ENCODE peak calls at places on chromosome 17, in six cellular contexts. One of them, this sample, is unnamed.

GRCh38 chr17:44778656-44779210 is 19.9 kb downstream of the ADAM11 start:
- DNase-seq in spleen: no peak
- DNase-seq in esophagus muscularis mucosa: no peak
- DNase-seq in transverse colon: no peak
- DNase-seq in sigmoid colon: no peak
- DNase-seq in GM12892: no peak
- DNase-seq in this sample: no peak

GRCh38 chr17:40056379-40057005 is 2.3 kb upstream of the MED24 start:
- DNase-seq in spleen: peak; percentile 55
- DNase-seq in esophagus muscularis mucosa: no peak
- DNase-seq in transverse colon: no peak
- DNase-seq in sigmoid colon: no peak
- DNase-seq in GM12892: no peak
- DNase-seq in this sample: no peak

GRCh38 chr17:57927048-57927723 is 28.0 kb downstream of the CUEDC1 start:
- DNase-seq in spleen: no peak
- DNase-seq in esophagus muscularis mucosa: no peak
- DNase-seq in transverse colon: peak; percentile 51
- DNase-seq in sigmoid colon: no peak
- DNase-seq in GM12892: no peak
- DNase-seq in this sample: no peak

GRCh38 chr17:82839617-82840292 is at the start of gene ZNF750:
- DNase-seq in spleen: peak; percentile 66
- DNase-seq in esophagus muscularis mucosa: no peak
- DNase-seq in transverse colon: no peak
- DNase-seq in sigmoid colon: peak; percentile 30
- DNase-seq in GM12892: no peak
- DNase-seq in this sample: no peak

GRCh38 chr17:74768069-74768762 is 7.9 kb downstream of the NAT9 start:
- DNase-seq in spleen: no peak
- DNase-seq in esophagus muscularis mucosa: no peak
- DNase-seq in transverse colon: no peak
- DNase-seq in sigmoid colon: peak; percentile 81
- DNase-seq in GM12892: no peak
- DNase-seq in this sample: no peak

GRCh38 chr17:3710951-3711383 is 12.7 kb upstream of the HASPIN start:
- DNase-seq in spleen: no peak
- DNase-seq in esophagus muscularis mucosa: no peak
- DNase-seq in transverse colon: peak; percentile 53
- DNase-seq in sigmoid colon: no peak
- DNase-seq in GM12892: peak; percentile 72
- DNase-seq in this sample: no peak

GRCh38 chr17:40317880-40318834 is 9.2 kb downstream of the RARA start:
- DNase-seq in spleen: peak; percentile 99
- DNase-seq in esophagus muscularis mucosa: peak; percentile 98
- DNase-seq in transverse colon: peak; percentile 97
- DNase-seq in sigmoid colon: peak; percentile 99
- DNase-seq in GM12892: peak; percentile 98
- DNase-seq in this sample: peak; percentile 88

GRCh38 chr17:13230908-13231307 is 213.1 kb upstream of the ELAC2 start:
- DNase-seq in spleen: no peak
- DNase-seq in esophagus muscularis mucosa: no peak
- DNase-seq in transverse colon: no peak
- DNase-seq in sigmoid colon: no peak
- DNase-seq in GM12892: no peak
- DNase-seq in this sample: no peak

GRCh38 chr17:75010683-75011406 is 1.6 kb upstream of the MRPL58 start:
- DNase-seq in spleen: no peak
- DNase-seq in esophagus muscularis mucosa: no peak
- DNase-seq in transverse colon: peak; percentile 56
- DNase-seq in sigmoid colon: peak; percentile 90
- DNase-seq in GM12892: no peak
- DNase-seq in this sample: no peak

GRCh38 chr17:36602030-36602737 is 801 bp downstream of the MRM1 start:
- DNase-seq in spleen: peak; percentile 80
- DNase-seq in esophagus muscularis mucosa: no peak
- DNase-seq in transverse colon: peak; percentile 32
- DNase-seq in sigmoid colon: no peak
- DNase-seq in GM12892: no peak
- DNase-seq in this sample: no peak

GRCh38 chr17:20263595-20263994 is 203.7 kb downstream of the LGALS9B start:
- DNase-seq in spleen: no peak
- DNase-seq in esophagus muscularis mucosa: no peak
- DNase-seq in transverse colon: no peak
- DNase-seq in sigmoid colon: no peak
- DNase-seq in GM12892: no peak
- DNase-seq in this sample: peak; percentile 1

GRCh38 chr17:2017274-2017941 is 7.7 kb downstream of the RTN4RL1 start:
- DNase-seq in spleen: no peak
- DNase-seq in esophagus muscularis mucosa: no peak
- DNase-seq in transverse colon: no peak
- DNase-seq in sigmoid colon: no peak
- DNase-seq in GM12892: no peak
- DNase-seq in this sample: no peak

GRCh38 chr17:60901806-60902205 is 224.2 kb downstream of the BCAS3 start:
- DNase-seq in spleen: no peak
- DNase-seq in esophagus muscularis mucosa: no peak
- DNase-seq in transverse colon: no peak
- DNase-seq in sigmoid colon: no peak
- DNase-seq in GM12892: no peak
- DNase-seq in this sample: no peak

GRCh38 chr17:36136031-36136430 is 32.4 kb downstream of the CCL4 start:
- DNase-seq in spleen: no peak
- DNase-seq in esophagus muscularis mucosa: no peak
- DNase-seq in transverse colon: no peak
- DNase-seq in sigmoid colon: no peak
- DNase-seq in GM12892: no peak
- DNase-seq in this sample: no peak

GRCh38 chr17:67431210-67432015 is 54.3 kb downstream of the PITPNC1 start:
- DNase-seq in spleen: no peak
- DNase-seq in esophagus muscularis mucosa: no peak
- DNase-seq in transverse colon: no peak
- DNase-seq in sigmoid colon: no peak
- DNase-seq in GM12892: no peak
- DNase-seq in this sample: peak; percentile 76

GRCh38 chr17:16297367-16298139 is 55.7 kb downstream of the CENPV start:
- DNase-seq in spleen: no peak
- DNase-seq in esophagus muscularis mucosa: no peak
- DNase-seq in transverse colon: peak; percentile 57
- DNase-seq in sigmoid colon: no peak
- DNase-seq in GM12892: no peak
- DNase-seq in this sample: no peak

GRCh38 chr17:28853295-28853694 is 1.5 kb upstream of the ERAL1 start:
- DNase-seq in spleen: no peak
- DNase-seq in esophagus muscularis mucosa: no peak
- DNase-seq in transverse colon: no peak
- DNase-seq in sigmoid colon: no peak
- DNase-seq in GM12892: no peak
- DNase-seq in this sample: no peak

GRCh38 chr17:37650419-37651003 is 7.3 kb upstream of the DDX52 start:
- DNase-seq in spleen: no peak
- DNase-seq in esophagus muscularis mucosa: peak; percentile 47
- DNase-seq in transverse colon: peak; percentile 41
- DNase-seq in sigmoid colon: no peak
- DNase-seq in GM12892: no peak
- DNase-seq in this sample: peak; percentile 41

GRCh38 chr17:54153423-54153822 is 330.7 kb downstream of the KIF2B start:
- DNase-seq in spleen: no peak
- DNase-seq in esophagus muscularis mucosa: no peak
- DNase-seq in transverse colon: no peak
- DNase-seq in sigmoid colon: no peak
- DNase-seq in GM12892: no peak
- DNase-seq in this sample: no peak

GRCh38 chr17:82734987-82735866 is at the start of gene FN3K:
- DNase-seq in spleen: peak; percentile 80
- DNase-seq in esophagus muscularis mucosa: no peak
- DNase-seq in transverse colon: peak; percentile 73
- DNase-seq in sigmoid colon: peak; percentile 92
- DNase-seq in GM12892: no peak
- DNase-seq in this sample: no peak

GRCh38 chr17:10631048-10631700 is 25.9 kb downstream of the MYH3 start:
- DNase-seq in spleen: peak; percentile 74
- DNase-seq in esophagus muscularis mucosa: no peak
- DNase-seq in transverse colon: peak; percentile 19
- DNase-seq in sigmoid colon: no peak
- DNase-seq in GM12892: no peak
- DNase-seq in this sample: no peak

GRCh38 chr17:82772026-82772425 is 20.2 kb downstream of the TBCD start:
- DNase-seq in spleen: no peak
- DNase-seq in esophagus muscularis mucosa: no peak
- DNase-seq in transverse colon: peak; percentile 62
- DNase-seq in sigmoid colon: no peak
- DNase-seq in GM12892: no peak
- DNase-seq in this sample: no peak

GRCh38 chr17:81419333-81419885 is 24.2 kb downstream of the BAHCC1 start:
- DNase-seq in spleen: no peak
- DNase-seq in esophagus muscularis mucosa: peak; percentile 97
- DNase-seq in transverse colon: peak; percentile 82
- DNase-seq in sigmoid colon: peak; percentile 96
- DNase-seq in GM12892: no peak
- DNase-seq in this sample: peak; percentile 71

GRCh38 chr17:48643697-48644012 is 17.5 kb upstream of the HOXB9 start:
- DNase-seq in spleen: no peak
- DNase-seq in esophagus muscularis mucosa: no peak
- DNase-seq in transverse colon: no peak
- DNase-seq in sigmoid colon: no peak
- DNase-seq in GM12892: no peak
- DNase-seq in this sample: no peak

GRCh38 chr17:42411321-42411820 is 11.7 kb downstream of the CAVIN1 start:
- DNase-seq in spleen: no peak
- DNase-seq in esophagus muscularis mucosa: no peak
- DNase-seq in transverse colon: no peak
- DNase-seq in sigmoid colon: no peak
- DNase-seq in GM12892: no peak
- DNase-seq in this sample: no peak

DNA sequence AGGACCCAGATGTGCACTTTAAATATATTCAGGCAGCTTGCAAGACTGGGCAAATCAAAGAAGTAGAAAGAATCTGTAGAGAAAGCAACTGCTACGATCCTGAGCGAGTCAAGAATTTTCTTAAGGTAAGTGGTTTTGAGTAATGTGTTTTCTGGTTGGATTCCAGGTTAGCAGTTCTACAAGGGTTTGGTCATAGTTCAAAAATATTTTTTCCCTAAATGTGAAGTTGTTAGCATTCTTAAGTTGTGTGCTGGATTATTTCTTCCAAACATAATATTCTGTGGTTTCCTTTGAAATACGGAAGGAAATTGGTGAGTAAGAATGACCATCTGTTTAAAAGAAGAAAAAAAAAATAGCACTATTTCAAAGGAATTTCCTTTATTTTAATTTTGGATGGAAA is 38.4 kb downstream of the PTRH2 start:
- DNase-seq in spleen: no peak
- DNase-seq in esophagus muscularis mucosa: no peak
- DNase-seq in transverse colon: no peak
- DNase-seq in sigmoid colon: no peak
- DNase-seq in GM12892: no peak
- DNase-seq in this sample: peak; percentile 49
- TF ChIP-seq POLR2AphosphoS5 in spleen: no peak
- TF ChIP-seq POLR2AphosphoS5 in esophagus muscularis mucosa: no peak
- TF ChIP-seq POLR2AphosphoS5 in transverse colon: no peak
- TF ChIP-seq POLR2AphosphoS5 in sigmoid colon: no peak
- TF ChIP-seq POLR2AphosphoS5 in GM12892: no peak
- TF ChIP-seq POLR2AphosphoS5 in this sample: no peak

GRCh38 chr17:17527534-17527933 is 31.3 kb upstream of the RASD1 start:
- DNase-seq in spleen: no peak
- DNase-seq in esophagus muscularis mucosa: no peak
- DNase-seq in transverse colon: no peak
- DNase-seq in sigmoid colon: no peak
- DNase-seq in GM12892: no peak
- DNase-seq in this sample: no peak

GRCh38 chr17:17525956-17526355 is 29.8 kb upstream of the RASD1 start:
- DNase-seq in spleen: no peak
- DNase-seq in esophagus muscularis mucosa: no peak
- DNase-seq in transverse colon: no peak
- DNase-seq in sigmoid colon: no peak
- DNase-seq in GM12892: no peak
- DNase-seq in this sample: no peak

GRCh38 chr17:17528101-17528500 is 31.9 kb upstream of the RASD1 start:
- DNase-seq in spleen: no peak
- DNase-seq in esophagus muscularis mucosa: no peak
- DNase-seq in transverse colon: no peak
- DNase-seq in sigmoid colon: no peak
- DNase-seq in GM12892: no peak
- DNase-seq in this sample: no peak

GRCh38 chr17:17526369-17526768 is 30.2 kb upstream of the RASD1 start:
- DNase-seq in spleen: no peak
- DNase-seq in esophagus muscularis mucosa: no peak
- DNase-seq in transverse colon: no peak
- DNase-seq in sigmoid colon: peak; percentile 78
- DNase-seq in GM12892: no peak
- DNase-seq in this sample: no peak

GRCh38 chr17:17528696-17529652 is 32.8 kb upstream of the RASD1 start:
- DNase-seq in spleen: no peak
- DNase-seq in esophagus muscularis mucosa: no peak
- DNase-seq in transverse colon: no peak
- DNase-seq in sigmoid colon: no peak
- DNase-seq in GM12892: no peak
- DNase-seq in this sample: no peak
- TF ChIP-seq POLR2AphosphoS5 in spleen: peak; percentile 42
- TF ChIP-seq POLR2AphosphoS5 in esophagus muscularis mucosa: no peak
- TF ChIP-seq POLR2AphosphoS5 in transverse colon: no peak
- TF ChIP-seq POLR2AphosphoS5 in sigmoid colon: no peak
- TF ChIP-seq POLR2AphosphoS5 in GM12892: no peak
- TF ChIP-seq POLR2AphosphoS5 in this sample: no peak

DNA sequence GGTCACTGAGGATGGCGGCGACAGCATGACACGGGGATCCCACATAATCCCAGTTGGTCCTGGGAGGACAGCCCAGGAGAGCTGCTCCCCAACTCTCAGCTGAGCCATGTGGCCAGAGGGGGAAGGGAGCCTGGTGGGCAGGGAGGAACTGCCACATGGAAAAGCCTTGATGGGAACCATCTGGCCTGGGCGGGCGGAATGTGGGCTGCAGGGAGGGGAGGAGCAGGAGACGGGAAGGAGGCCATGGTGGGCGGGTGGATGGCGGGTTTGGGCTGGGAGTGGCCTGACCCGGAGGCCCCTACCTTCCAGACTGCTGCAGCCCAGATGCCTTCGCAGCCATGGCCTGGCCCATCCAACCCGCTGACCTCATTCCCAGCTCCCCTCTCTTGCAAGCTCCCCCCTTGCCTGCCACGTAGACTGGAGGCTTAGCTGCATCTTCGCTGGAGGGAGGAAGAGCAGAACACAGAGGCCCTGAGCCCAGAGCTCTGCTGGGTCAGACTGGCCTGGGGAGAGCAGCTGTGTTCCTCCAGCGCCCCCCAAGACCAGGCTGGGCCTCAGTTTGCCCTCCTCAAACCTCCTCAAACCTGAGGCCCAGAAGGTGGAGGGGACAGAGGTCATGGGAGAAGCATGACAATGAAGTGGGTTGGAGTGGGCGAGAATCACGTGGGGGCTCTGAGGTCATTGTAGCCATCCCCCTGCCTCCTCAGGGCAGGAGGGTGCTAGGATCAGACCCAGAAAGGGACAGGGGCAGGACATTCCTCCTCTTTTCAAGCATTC is 8.2 kb upstream of the COL1A1 start:
- DNase-seq in spleen: no peak
- DNase-seq in esophagus muscularis mucosa: peak; percentile 97
- DNase-seq in transverse colon: peak; percentile 84
- DNase-seq in sigmoid colon: peak; percentile 99
- DNase-seq in GM12892: no peak
- DNase-seq in this sample: no peak
- TF ChIP-seq POLR2AphosphoS5 in spleen: peak; percentile 83
- TF ChIP-seq POLR2AphosphoS5 in esophagus muscularis mucosa: peak; percentile 90
- TF ChIP-seq POLR2AphosphoS5 in transverse colon: peak; percentile 82
- TF ChIP-seq POLR2AphosphoS5 in sigmoid colon: peak; percentile 96
- TF ChIP-seq POLR2AphosphoS5 in GM12892: no peak
- TF ChIP-seq POLR2AphosphoS5 in this sample: no peak

GRCh38 chr17:41394254-41395016 is 3.0 kb downstream of the KRT31 start:
- DNase-seq in spleen: no peak
- DNase-seq in esophagus muscularis mucosa: no peak
- DNase-seq in transverse colon: no peak
- DNase-seq in sigmoid colon: no peak
- DNase-seq in GM12892: no peak
- DNase-seq in this sample: no peak
- TF ChIP-seq POLR2AphosphoS5 in spleen: no peak
- TF ChIP-seq POLR2AphosphoS5 in esophagus muscularis mucosa: no peak
- TF ChIP-seq POLR2AphosphoS5 in transverse colon: no peak
- TF ChIP-seq POLR2AphosphoS5 in sigmoid colon: no peak
- TF ChIP-seq POLR2AphosphoS5 in GM12892: no peak
- TF ChIP-seq POLR2AphosphoS5 in this sample: no peak